ENCODE peak calls at places on chromosome 2, in five cellular contexts. K, R, Z, X and I are unnamed samples. For H3K9me3, the result is how much of the 10 kb centered on the place peaks cover.

GRCh38 chr2:241802806-241803318 is 6.1 kb upstream of the NEU4 start:
- DNase-seq in K (no peak), R (no peak), Z (peak), X (no peak), I (no peak)

GRCh38 chr2:214358506-214358905 is 52.3 kb upstream of the VWC2L start:
- DNase-seq in K (no peak), R (no peak), Z (no peak), X (no peak), I (no peak)

GRCh38 chr2:177106212-177106611 is 106.4 kb upstream of the HNRNPA3 start:
- DNase-seq in K (no peak), R (no peak), Z (no peak), X (no peak), I (no peak)

GRCh38 chr2:217573565-217573964 is 429.2 kb downstream of the TNS1 start:
- DNase-seq in K (no peak), R (peak), Z (no peak), X (peak), I (no peak)

GRCh38 chr2:76310894-76311293 is 600.2 kb upstream of the GCFC2 start:
- DNase-seq in K (no peak), R (no peak), Z (no peak), X (no peak), I (no peak)

GRCh38 chr2:241161646-241162281 is 11.5 kb downstream of the PPP1R7 start:
- DNase-seq in K (peak), R (peak), Z (peak), X (peak), I (peak)

GRCh38 chr2:153096272-153096671 is 377.9 kb downstream of the ARL6IP6 start:
- DNase-seq in K (no peak), R (no peak), Z (no peak), X (no peak), I (no peak)

GRCh38 chr2:150477347-150477746 is 10.1 kb downstream of the RND3 start:
- DNase-seq in K (no peak), R (peak), Z (no peak), X (peak), I (no peak)

GRCh38 chr2:23602113-23602512 is 217.1 kb downstream of the KLHL29 start:
- DNase-seq in K (no peak), R (peak), Z (no peak), X (peak), I (no peak)

GRCh38 chr2:218975060-218975777 is 9.8 kb downstream of the FEV start:
- DNase-seq in K (no peak), R (no peak), Z (no peak), X (no peak), I (no peak)

GRCh38 chr2:191878576-191879298 is 31.8 kb upstream of the CAVIN2 start:
- DNase-seq in K (no peak), R (peak), Z (no peak), X (peak), I (no peak)

GRCh38 chr2:191230174-191230573 is 15.0 kb upstream of the MYO1B start:
- DNase-seq in K (no peak), R (peak), Z (no peak), X (peak), I (no peak)

GRCh38 chr2:169676357-169676756 is 17.8 kb downstream of the CFAP210 start:
- DNase-seq in K (no peak), R (no peak), Z (no peak), X (no peak), I (no peak)

GRCh38 chr2:25281581-25281980 is 60.1 kb downstream of the DNMT3A start:
- DNase-seq in K (no peak), R (no peak), Z (no peak), X (no peak), I (no peak)

GRCh38 chr2:119753041-119753929 is 6.4 kb upstream of the PTPN4 start:
- DNase-seq in K (no peak), R (peak), Z (no peak), X (peak), I (no peak)

GRCh38 chr2:211598238-211598637 is 940.4 kb downstream of the ERBB4 start:
- DNase-seq in K (no peak), R (no peak), Z (no peak), X (no peak), I (no peak)

GRCh38 chr2:136423516-136423996 is 305.6 kb upstream of the CXCR4 start:
- DNase-seq in K (peak), R (peak), Z (peak), X (peak), I (peak)

GRCh38 chr2:101396352-101396717 is 9.0 kb upstream of the CREG2 start:
- DNase-seq in K (no peak), R (peak), Z (no peak), X (peak), I (no peak)

GRCh38 chr2:52794611-52795010 is 973.0 kb upstream of the CHAC2 start:
- DNase-seq in K (no peak), R (peak), Z (no peak), X (no peak), I (no peak)

GRCh38 chr2:164898475-164898874 is 56.9 kb downstream of the SLC38A11 start:
- DNase-seq in K (no peak), R (peak), Z (no peak), X (peak), I (no peak)

GRCh38 chr2:241702405-241703127 is 727 bp downstream of the ING5 start:
- DNase-seq in K (peak), R (no peak), Z (peak), X (peak), I (peak)

GRCh38 chr2:130936451-130936850 is 99.7 kb downstream of the ARHGEF4 start:
- DNase-seq in K (no peak), R (no peak), Z (no peak), X (no peak), I (no peak)

GRCh38 chr2:237662671-237663093 is 35.3 kb downstream of the LRRFIP1 start:
- DNase-seq in K (peak), R (peak), Z (peak), X (peak), I (peak)

GRCh38 chr2:9858730-9859068 is 15.4 kb downstream of the TAF1B start:
- DNase-seq in K (no peak), R (no peak), Z (no peak), X (no peak), I (no peak)

GRCh38 chr2:9852881-9853280 is 9.6 kb downstream of the TAF1B start:
- DNase-seq in K (no peak), R (no peak), Z (no peak), X (no peak), I (no peak)

DNA sequence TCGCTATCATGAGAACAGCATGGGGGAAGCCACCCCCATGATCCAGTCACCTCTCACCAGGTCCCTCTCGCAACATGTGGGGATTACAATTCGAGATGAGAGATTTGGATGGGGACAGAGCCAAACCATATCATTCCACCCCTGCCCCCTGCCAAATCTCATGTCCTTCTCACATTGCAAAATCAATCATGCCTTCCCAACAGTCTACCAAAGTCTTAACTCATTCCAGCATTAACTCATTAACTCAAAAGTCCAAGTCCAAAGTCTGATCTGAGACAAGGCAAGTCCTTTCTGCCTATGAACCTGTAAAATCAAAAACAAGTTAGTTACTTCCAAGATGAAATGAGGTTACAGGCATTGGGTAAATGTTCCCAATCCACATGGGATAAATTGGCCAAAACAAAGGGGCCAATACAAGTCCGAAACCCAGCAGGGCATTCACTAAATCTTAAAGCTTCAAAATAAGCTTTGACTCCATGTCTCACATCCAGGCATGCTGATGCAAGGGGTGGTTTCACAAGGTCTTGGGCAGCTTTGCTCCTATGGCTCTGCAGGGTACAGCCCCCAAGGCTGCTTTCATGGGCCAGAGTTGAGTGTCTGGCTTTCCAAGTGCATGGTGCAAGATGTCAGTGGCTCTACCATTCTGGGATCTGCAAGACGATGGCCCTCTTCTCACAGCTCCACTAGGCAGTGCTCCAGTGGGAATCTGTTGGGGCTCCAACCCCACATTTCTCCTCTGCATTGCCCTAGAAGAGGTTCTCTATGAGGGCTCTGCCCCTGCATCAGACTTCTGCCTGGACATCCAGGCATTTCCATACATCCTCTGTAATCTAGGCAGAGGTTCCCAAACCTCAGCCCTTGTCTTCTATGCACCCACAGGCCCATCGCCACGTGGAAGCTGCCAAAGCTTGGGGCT is 14.8 kb downstream of the TAF1B start:
- DNase-seq in K (no peak), R (no peak), Z (no peak), X (no peak), I (no peak)
- H3K9me3 ChIP-seq in K (under half), R (under half), Z (under half), X (under half), I (under half)

DNA sequence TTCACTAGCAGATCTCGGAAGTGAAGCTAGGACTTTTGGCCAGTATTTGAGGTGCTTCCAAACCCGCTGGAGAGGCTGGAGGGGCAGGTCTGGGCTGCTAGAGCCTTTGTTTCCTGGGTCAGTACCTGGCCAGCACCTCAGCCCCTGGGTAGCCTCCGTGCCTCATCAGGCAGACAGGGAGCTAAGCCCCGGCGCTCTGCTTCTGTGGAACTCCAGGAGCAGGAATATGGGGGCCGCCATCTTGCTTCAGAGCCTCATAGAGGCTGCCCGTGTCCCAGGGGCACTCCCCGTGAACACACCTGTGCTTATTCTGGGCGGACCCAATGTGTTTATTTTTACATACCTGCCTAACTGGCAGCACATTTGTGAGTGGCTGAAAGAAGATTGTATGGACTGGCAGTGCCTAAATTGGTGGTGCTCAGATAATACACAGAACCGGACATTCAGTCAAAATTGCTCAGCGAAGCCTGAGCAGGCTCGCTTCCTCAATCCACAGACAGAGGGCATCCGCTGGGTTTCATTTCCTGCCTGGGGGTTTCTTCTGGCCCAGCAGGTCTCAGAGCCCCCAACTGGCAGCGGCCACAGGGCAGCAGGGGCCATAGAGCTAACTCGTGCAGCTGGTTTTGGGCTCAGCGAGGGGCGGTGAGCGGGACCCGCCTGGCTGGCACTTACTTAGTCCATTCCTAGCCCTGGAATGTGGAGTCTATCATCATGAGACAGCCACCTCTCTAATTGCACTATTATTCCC is 176.8 kb upstream of the ALKAL2 start:
- DNase-seq in K (no peak), R (no peak), Z (no peak), X (no peak), I (no peak)
- TF ChIP-seq CTCF in K (no peak), R (no peak), Z (no peak), X (no peak), I (no peak)

DNA sequence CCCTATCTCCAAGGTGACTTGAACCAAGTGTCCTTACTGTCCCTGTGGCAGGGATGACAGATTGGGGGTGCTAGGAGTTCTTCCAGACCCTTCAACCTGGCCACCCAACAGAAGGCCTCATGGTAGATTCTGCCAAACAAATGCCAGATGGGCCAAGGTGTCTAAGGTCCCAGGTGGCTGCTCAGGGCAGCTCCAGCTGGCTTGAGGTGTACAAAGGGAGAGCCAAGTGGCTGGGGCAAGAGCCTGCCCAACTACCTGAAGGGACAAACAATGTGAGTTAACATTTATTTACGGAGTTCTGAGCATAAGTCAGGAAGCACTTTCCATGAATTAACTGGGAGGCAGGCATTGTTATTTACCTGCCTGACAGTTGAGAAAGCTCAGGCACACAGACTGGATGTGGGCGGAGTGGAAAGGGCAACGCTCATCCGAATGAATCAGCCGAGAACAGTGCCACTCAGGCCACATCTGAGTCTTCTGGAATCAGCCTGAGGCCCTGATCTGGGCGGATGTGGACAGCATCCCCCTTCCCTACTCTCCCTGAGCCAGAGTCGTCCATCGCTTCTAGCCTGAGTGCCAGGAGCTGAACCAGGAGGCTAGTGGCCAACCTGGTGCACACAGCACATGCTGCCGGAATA is 4.4 kb upstream of the KCNIP3 start:
- DNase-seq in K (no peak), R (no peak), Z (no peak), X (no peak), I (no peak)
- H3K9me3 ChIP-seq in K (under half), R (under half), Z (under half), X (under half), I (under half)

GRCh38 chr2:100053499-100053898 is 88.9 kb downstream of the AFF3 start:
- DNase-seq in K (no peak), R (no peak), Z (no peak), X (no peak), I (no peak)
- TF ChIP-seq CTCF in K (no peak), R (no peak), Z (no peak), X (no peak), I (no peak)

GRCh38 chr2:239468491-239469017 is 67.7 kb upstream of the HDAC4 start:
- DNase-seq in K (no peak), R (no peak), Z (no peak), X (no peak), I (no peak)
- H3K9me3 ChIP-seq in K (under half), R (under half), Z (under half), X (under half), I (under half)

GRCh38 chr2:61138859-61139258 is 23.1 kb upstream of the C2orf74 start:
- DNase-seq in K (no peak), R (no peak), Z (no peak), X (no peak), I (no peak)

GRCh38 chr2:61141151-61141550 is 20.8 kb upstream of the C2orf74 start:
- DNase-seq in K (no peak), R (no peak), Z (no peak), X (no peak), I (no peak)

GRCh38 chr2:61134141-61134540 is 27.8 kb upstream of the C2orf74 start:
- DNase-seq in K (no peak), R (no peak), Z (no peak), X (no peak), I (no peak)

DNA sequence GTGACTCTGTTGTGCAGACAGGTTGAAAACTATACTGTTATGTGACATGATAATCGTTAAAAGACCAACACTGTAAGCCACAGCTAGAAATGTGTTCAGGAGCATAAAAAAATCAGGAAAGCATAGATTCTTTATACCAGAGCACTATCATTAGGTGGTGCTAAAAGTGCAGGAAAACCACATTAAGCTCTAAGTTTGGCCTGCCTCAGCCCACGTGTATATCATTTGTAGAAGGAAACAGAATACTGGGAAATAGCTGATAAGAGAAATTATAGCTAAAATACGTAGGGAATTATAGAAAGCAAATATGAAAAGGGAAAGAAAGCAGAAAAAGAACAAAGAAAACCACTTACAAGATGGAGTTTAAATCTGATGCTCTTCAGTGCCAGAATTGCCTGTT is 26.5 kb upstream of the C2orf74 start:
- DNase-seq in K (no peak), R (peak), Z (no peak), X (peak), I (no peak)
- TF ChIP-seq CTCF in K (no peak), R (peak), Z (peak), X (peak), I (no peak)

GRCh38 chr2:9250498-9251153 is 44.0 kb downstream of the ASAP2 start:
- DNase-seq in K (no peak), R (no peak), Z (no peak), X (no peak), I (no peak)
- H3K9me3 ChIP-seq in K (under half), R (under half), Z (under half), X (under half), I (under half)

DNA sequence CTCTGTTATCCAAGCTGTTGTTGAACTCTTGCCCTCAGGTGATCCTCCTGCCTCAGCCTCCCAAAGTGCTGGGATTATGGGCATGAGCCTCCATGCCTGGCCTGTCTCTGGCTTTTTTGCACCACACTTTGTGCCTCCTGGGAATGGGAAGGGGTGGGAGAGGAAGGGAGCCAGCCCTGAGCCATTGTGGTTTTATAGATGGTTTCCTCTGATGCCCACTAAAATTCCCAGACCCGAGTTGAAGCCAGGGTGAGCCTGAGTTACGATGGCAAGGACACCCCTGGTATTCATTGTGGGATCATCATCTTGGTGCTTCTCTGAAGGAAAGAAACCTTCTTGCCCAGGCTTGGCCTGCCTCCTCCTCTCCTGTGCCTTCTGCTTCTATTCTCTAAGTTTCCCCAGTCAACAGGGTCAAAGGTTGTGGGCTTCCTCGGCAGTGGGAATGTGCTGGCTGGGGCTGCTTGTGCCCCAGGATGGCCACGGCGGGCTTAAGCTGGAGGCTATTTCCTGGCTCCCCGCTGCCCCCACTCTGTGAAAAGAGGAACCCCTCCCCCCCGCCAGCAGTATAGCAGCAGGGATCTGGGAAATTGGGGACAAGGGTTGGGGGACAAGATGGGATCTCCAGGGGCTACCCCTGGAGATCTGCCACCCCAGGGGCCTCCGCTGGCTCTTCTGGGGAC is 106.2 kb downstream of the STPG4 start:
- DNase-seq in K (no peak), R (no peak), Z (no peak), X (no peak), I (no peak)
- TF ChIP-seq CTCF in K (no peak), R (no peak), Z (no peak), X (no peak), I (no peak)

DNA sequence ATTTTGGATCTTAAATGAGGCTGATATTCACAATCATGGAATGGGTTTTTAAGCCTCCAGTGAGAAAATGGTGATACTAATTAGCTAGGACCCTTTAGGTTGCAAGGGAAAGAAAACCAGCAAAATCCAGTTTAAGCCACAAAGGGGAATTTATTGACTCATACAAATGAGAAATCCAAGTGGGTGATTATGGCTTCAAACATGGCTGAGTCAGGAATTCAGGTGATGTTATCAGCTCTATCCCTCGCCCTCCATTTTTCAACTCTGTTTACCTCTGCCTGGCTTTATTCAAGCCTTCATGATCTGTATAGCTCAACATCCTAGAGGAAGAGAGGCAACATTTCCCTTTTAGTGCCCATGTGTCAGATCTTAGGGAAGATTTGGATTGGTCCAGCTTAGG is 75.3 kb upstream of the DLX2 start:
- DNase-seq in K (no peak), R (no peak), Z (no peak), X (peak), I (no peak)
- H3K9me3 ChIP-seq in K (under half), R (under half), Z (under half), X (under half), I (under half)

DNA sequence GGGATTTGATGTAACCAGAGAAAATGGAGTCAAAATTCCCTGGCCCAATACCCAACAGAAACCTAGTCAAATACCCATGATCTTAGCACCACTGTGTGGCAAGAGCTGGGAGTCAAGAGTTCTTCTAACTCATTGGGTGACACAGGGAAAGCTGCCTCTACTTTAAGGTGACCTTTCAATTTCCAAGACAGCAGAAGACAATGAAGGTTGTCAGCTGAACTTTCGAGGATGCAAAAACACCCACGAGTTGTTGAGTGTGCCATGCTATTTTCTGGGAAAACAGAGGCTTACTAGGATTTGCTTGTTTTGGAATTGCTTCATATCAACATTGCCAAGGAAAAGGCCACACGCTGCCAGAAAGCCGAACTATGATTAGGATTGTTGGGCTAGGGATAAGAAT is 61.6 kb upstream of the CYRIA start:
- DNase-seq in K (peak), R (peak), Z (no peak), X (peak), I (peak)
- TF ChIP-seq CTCF in K (no peak), R (peak), Z (no peak), X (peak), I (peak)